ENCODE peak calls at places on chromosomes 16 and 17, in ten cellular contexts. R is CD4-positive, alpha-beta memory T cell; D is heart right ventricle; F is CD8-positive, alpha-beta memory T cell; O is prostate gland; Y is CD4-positive, alpha-beta T cell; W is body of pancreas; J is mucosa of descending colon; Z is adipocyte; N is astrocyte. P is an unnamed sample.

GRCh38 chr16:15677447-15677846 is 27.4 kb downstream of the NDE1 start:
- DNase-seq in R (no peak), D (no peak), F (no peak), O (no peak), Y (no peak), W (no peak), J (no peak), Z (no peak), N (no peak), P (no peak)

GRCh38 chr17:47739150-47739549 is 6.1 kb downstream of the TBX21 start:
- DNase-seq in R (no peak), D (no peak), F (no peak), O (no peak), Y (no peak), W (no peak), J (no peak), Z (no peak), N (no peak), P (no peak)

GRCh38 chr17:28221751-28222414 is 97.1 kb upstream of the TMEM97 start:
- DNase-seq in R (no peak), D (no peak), F (no peak), O (no peak), Y (no peak), W (no peak), J (no peak), Z (no peak), N (peak; percentile 38), P (no peak)

GRCh38 chr17:43548689-43549379 is 2.7 kb upstream of the ETV4 start:
- DNase-seq in R (no peak), D (no peak), F (no peak), O (no peak), Y (no peak), W (no peak), J (no peak), Z (no peak), N (no peak), P (no peak)

GRCh38 chr17:37702605-37703004 is 42.3 kb downstream of the HNF1B start:
- DNase-seq in R (no peak), D (no peak), F (no peak), O (no peak), Y (no peak), W (no peak), J (no peak), Z (peak; percentile 77), N (peak; percentile 90), P (no peak)

GRCh38 chr17:45784583-45785372 is 658 bp downstream of the CRHR1 start:
- DNase-seq in R (no peak), D (peak; percentile 20), F (no peak), O (peak; percentile 17), Y (peak; percentile 7), W (peak; percentile 25), J (peak; percentile 27), Z (peak; percentile 45), N (no peak), P (peak; percentile 58)

GRCh38 chr16:85522842-85523601 is 90.1 kb upstream of the GSE1 start:
- DNase-seq in R (no peak), D (peak; percentile 68), F (no peak), O (peak; percentile 37), Y (no peak), W (no peak), J (peak; percentile 57), Z (peak; percentile 36), N (peak; percentile 14), P (no peak)

GRCh38 chr17:77826132-77826873 is 132.2 kb upstream of the TNRC6C start:
- DNase-seq in R (no peak), D (no peak), F (no peak), O (no peak), Y (no peak), W (no peak), J (no peak), Z (no peak), N (no peak), P (no peak)

GRCh38 chr16:78045865-78046581 is 23.7 kb downstream of the CLEC3A start:
- DNase-seq in R (peak; percentile 9), D (peak; percentile 71), F (no peak), O (peak; percentile 47), Y (no peak), W (peak; percentile 73), J (peak; percentile 69), Z (peak; percentile 24), N (peak; percentile 51), P (no peak)

GRCh38 chr17:8672326-8672725 is 41.8 kb upstream of the MYH10 start:
- DNase-seq in R (no peak), D (no peak), F (no peak), O (no peak), Y (no peak), W (no peak), J (no peak), Z (no peak), N (no peak), P (no peak)

GRCh38 chr16:49743206-49743470 is 112.8 kb downstream of the ZNF423 start:
- DNase-seq in R (no peak), D (no peak), F (no peak), O (no peak), Y (no peak), W (no peak), J (no peak), Z (no peak), N (no peak), P (no peak)

GRCh38 chr17:8122923-8123694 is 797 bp downstream of the HES7 start:
- DNase-seq in R (peak; percentile 49), D (no peak), F (no peak), O (no peak), Y (no peak), W (no peak), J (no peak), Z (peak; percentile 62), N (no peak), P (no peak)

GRCh38 chr17:15368605-15369004 is 27.2 kb upstream of the TEKT3 start:
- DNase-seq in R (no peak), D (no peak), F (no peak), O (no peak), Y (no peak), W (no peak), J (no peak), Z (no peak), N (no peak), P (no peak)

DNA sequence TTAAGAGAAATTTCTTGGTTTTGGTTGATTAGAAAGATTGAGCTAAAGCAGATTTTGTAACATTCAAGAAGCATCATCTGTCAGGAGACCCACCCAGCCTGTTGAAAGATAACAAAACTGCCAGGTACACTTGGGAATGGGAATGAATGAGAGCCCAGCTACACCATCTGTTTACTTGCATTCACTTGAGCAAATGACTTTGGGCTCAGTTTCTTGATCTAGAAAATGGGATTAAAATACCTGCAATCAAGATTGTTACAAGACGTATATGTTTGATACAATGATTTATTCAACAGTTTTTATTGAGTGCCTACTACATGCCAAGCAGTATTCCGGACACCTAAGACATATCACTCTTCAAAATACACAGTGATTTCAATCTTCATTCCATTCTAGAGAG is 76.3 kb upstream of the HAS3 start:
- DNase-seq in R (no peak), D (no peak), F (no peak), O (no peak), Y (no peak), W (no peak), J (no peak), Z (no peak), N (no peak), P (no peak)
- H3K9me3 ChIP-seq in R (no peaks in the 10 kb centered on the region), D (no peaks in the 10 kb centered on the region), F (no peaks in the 10 kb centered on the region), O (no peaks in the 10 kb centered on the region), Y (no peaks in the 10 kb centered on the region), W (no peaks in the 10 kb centered on the region), J (no peaks in the 10 kb centered on the region), Z (no peaks in the 10 kb centered on the region), N (no peaks in the 10 kb centered on the region), P (no peaks in the 10 kb centered on the region)

GRCh38 chr16:35492225-35492624 is 2032.8 kb downstream of the TP53TG3F start:
- DNase-seq in R (no peak), D (no peak), F (no peak), O (no peak), Y (no peak), W (no peak), J (no peak), Z (no peak), N (no peak), P (no peak)

DNA sequence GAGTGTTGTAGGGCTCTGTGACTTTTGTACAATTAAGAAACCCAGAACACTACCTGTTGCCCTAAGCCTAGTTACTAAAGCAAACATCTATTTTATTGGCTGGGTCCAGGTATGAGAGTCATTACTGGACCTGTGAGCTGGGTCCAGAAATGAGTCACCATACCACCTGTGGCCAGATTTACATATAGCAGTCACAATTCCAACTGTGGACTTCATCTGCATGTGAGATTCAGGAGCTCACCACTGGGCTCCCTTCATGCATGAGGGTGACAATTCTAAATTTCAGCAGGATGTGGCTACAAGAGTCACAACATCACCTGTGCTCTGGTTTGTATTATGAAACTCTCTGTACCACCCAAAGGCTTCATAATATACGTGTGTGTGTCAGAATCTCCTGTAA is 2038.0 kb downstream of the TP53TG3F start:
- DNase-seq in R (no peak), D (no peak), F (no peak), O (no peak), Y (no peak), W (no peak), J (no peak), Z (no peak), N (no peak), P (no peak)
- H3K9me3 ChIP-seq in R (peaks cover 4% of the 10 kb centered on the region), D (no peaks in the 10 kb centered on the region), F (no peaks in the 10 kb centered on the region), O (no peaks in the 10 kb centered on the region), Y (peaks cover 15% of the 10 kb centered on the region), W (no peaks in the 10 kb centered on the region), J (peaks cover 68% of the 10 kb centered on the region), Z (no peaks in the 10 kb centered on the region), N (peaks cover 36% of the 10 kb centered on the region), P (no peaks in the 10 kb centered on the region)

DNA sequence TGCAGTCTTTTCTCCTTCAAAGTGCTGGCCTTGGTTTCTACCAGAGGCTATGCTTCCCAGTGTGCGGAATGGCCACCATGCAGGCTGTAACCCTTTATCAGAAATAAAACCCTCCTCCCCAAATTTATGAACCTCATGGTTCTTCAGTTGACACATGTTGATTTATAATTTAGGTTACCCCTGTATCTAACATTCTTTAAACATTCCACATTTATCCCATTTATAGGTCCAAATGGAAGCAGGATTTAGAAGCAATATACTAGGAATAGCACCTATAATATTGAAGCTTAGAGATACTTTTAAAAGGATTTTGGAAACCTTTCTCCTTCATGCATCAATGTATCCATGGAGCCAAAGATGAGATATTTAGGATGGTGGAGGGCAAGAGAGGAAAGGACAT is 438.8 kb upstream of the C16orf82 start:
- DNase-seq in R (no peak), D (no peak), F (no peak), O (no peak), Y (no peak), W (no peak), J (no peak), Z (no peak), N (no peak), P (no peak)
- H3K9me3 ChIP-seq in R (peaks cover 13% of the 10 kb centered on the region), D (no peaks in the 10 kb centered on the region), F (no peaks in the 10 kb centered on the region), O (no peaks in the 10 kb centered on the region), Y (peaks cover 23% of the 10 kb centered on the region), W (no peaks in the 10 kb centered on the region), J (peaks cover 12% of the 10 kb centered on the region), Z (peaks cover 9% of the 10 kb centered on the region), N (peaks cover 3% of the 10 kb centered on the region), P (no peaks in the 10 kb centered on the region)

GRCh38 chr16:35182043-35182677 is 1722.7 kb downstream of the TP53TG3F start:
- DNase-seq in R (no peak), D (no peak), F (no peak), O (no peak), Y (no peak), W (no peak), J (no peak), Z (no peak), N (no peak), P (no peak)
- H3K9me3 ChIP-seq in R (no peaks in the 10 kb centered on the region), D (no peaks in the 10 kb centered on the region), F (no peaks in the 10 kb centered on the region), O (no peaks in the 10 kb centered on the region), Y (peaks cover 9% of the 10 kb centered on the region), W (no peaks in the 10 kb centered on the region), J (peaks cover 53% of the 10 kb centered on the region), Z (no peaks in the 10 kb centered on the region), N (peaks cover 10% of the 10 kb centered on the region), P (no peaks in the 10 kb centered on the region)

GRCh38 chr17:49832840-49833599 is 14.8 kb downstream of the TAC4 start:
- DNase-seq in R (no peak), D (no peak), F (no peak), O (no peak), Y (no peak), W (no peak), J (no peak), Z (no peak), N (no peak), P (no peak)
- H3K9me3 ChIP-seq in R (no peaks in the 10 kb centered on the region), D (no peaks in the 10 kb centered on the region), F (no peaks in the 10 kb centered on the region), O (no peaks in the 10 kb centered on the region), Y (no peaks in the 10 kb centered on the region), W (no peaks in the 10 kb centered on the region), J (no peaks in the 10 kb centered on the region), Z (no peaks in the 10 kb centered on the region), N (no peaks in the 10 kb centered on the region), P (no peaks in the 10 kb centered on the region)